ENCODE peak calls at places on chromosomes 1 and 21, in five cellular contexts. F, Y, J, B and Z are unnamed samples.

GRCh38 chr1:177586429-177586828 is 383.4 kb downstream of the SEC16B start:
- DNase-seq in F (no peak), Y (no peak), J (no peak), B (no peak), Z (no peak)

GRCh38 chr1:26349196-26349885 is 4.6 kb downstream of the CRYBG2 start:
- DNase-seq in F (no peak), Y (no peak), J (no peak), B (no peak), Z (no peak)

GRCh38 chr1:185338719-185339622 is 21.9 kb upstream of the IVNS1ABP start:
- DNase-seq in F (peak; percentile 46), Y (peak; percentile 62), J (no peak), B (no peak), Z (no peak)

GRCh38 chr1:161185282-161185682 is 8.0 kb upstream of the B4GALT3 start:
- DNase-seq in F (peak; percentile 58), Y (peak; percentile 83), J (peak; percentile 91), B (no peak), Z (no peak)

GRCh38 chr1:111334169-111334568 is 43.5 kb downstream of the CHIA start:
- DNase-seq in F (peak; percentile 53), Y (no peak), J (no peak), B (peak; percentile 22), Z (peak; percentile 50)

GRCh38 chr1:23664837-23665795 is 26.5 kb upstream of the RPL11 start:
- DNase-seq in F (no peak), Y (no peak), J (no peak), B (no peak), Z (peak; percentile 32)

GRCh38 chr21:45618846-45619485 is 24.6 kb upstream of the PCBP3 start:
- DNase-seq in F (no peak), Y (no peak), J (no peak), B (no peak), Z (no peak)

GRCh38 chr1:77030401-77031100 is 163.3 kb downstream of the ST6GALNAC5 start:
- DNase-seq in F (no peak), Y (no peak), J (no peak), B (no peak), Z (no peak)

GRCh38 chr1:207298666-207299065 is 22.8 kb upstream of the CD55 start:
- DNase-seq in F (no peak), Y (no peak), J (no peak), B (no peak), Z (no peak)

GRCh38 chr1:33045246-33045645 is 8.6 kb upstream of the AK2 start:
- DNase-seq in F (peak; percentile 50), Y (peak; percentile 64), J (no peak), B (peak; percentile 37), Z (peak; percentile 47)

GRCh38 chr1:116497660-116498059 is 73.2 kb downstream of the CD58 start:
- DNase-seq in F (no peak), Y (no peak), J (no peak), B (peak; percentile 38), Z (no peak)

GRCh38 chr21:36385233-36385908 is at the start of gene CHAF1B:
- DNase-seq in F (peak; percentile 85), Y (peak; percentile 81), J (peak; percentile 86), B (peak; percentile 99), Z (peak; percentile 64)

GRCh38 chr1:180397190-180397589 is 105.2 kb downstream of the ACBD6 start:
- DNase-seq in F (no peak), Y (no peak), J (no peak), B (no peak), Z (no peak)

GRCh38 chr1:183676515-183677189 is 23.5 kb upstream of the APOBEC4 start:
- DNase-seq in F (no peak), Y (no peak), J (no peak), B (no peak), Z (peak; percentile 54)

GRCh38 chr1:111234258-111234657 is 6.7 kb downstream of the CHI3L2 start:
- DNase-seq in F (no peak), Y (no peak), J (no peak), B (no peak), Z (no peak)

GRCh38 chr1:239891621-239892358 is 199.9 kb upstream of the FMN2 start:
- DNase-seq in F (no peak), Y (no peak), J (no peak), B (no peak), Z (no peak)

GRCh38 chr1:70090875-70091274 is 114.5 kb downstream of the LRRC40 start:
- DNase-seq in F (no peak), Y (no peak), J (no peak), B (no peak), Z (no peak)

GRCh38 chr21:39118061-39118460 is 65.2 kb downstream of the PSMG1 start:
- DNase-seq in F (no peak), Y (no peak), J (no peak), B (no peak), Z (no peak)
- TF ChIP-seq EP300 in F (no peak), Y (no peak), J (no peak), B (no peak), Z (no peak)

GRCh38 chr1:182350839-182351238 is 40.8 kb downstream of the GLUL start:
- DNase-seq in F (no peak), Y (no peak), J (no peak), B (no peak), Z (no peak)

GRCh38 chr1:182347019-182347418 is 44.6 kb downstream of the GLUL start:
- DNase-seq in F (no peak), Y (no peak), J (no peak), B (no peak), Z (no peak)

GRCh38 chr1:182348916-182349747 is 42.5 kb downstream of the GLUL start:
- DNase-seq in F (no peak), Y (no peak), J (no peak), B (no peak), Z (no peak)

GRCh38 chr1:182355718-182356098 is 35.9 kb downstream of the GLUL start:
- DNase-seq in F (no peak), Y (no peak), J (no peak), B (no peak), Z (no peak)

GRCh38 chr1:182351790-182352364 is 39.7 kb downstream of the GLUL start:
- DNase-seq in F (no peak), Y (no peak), J (no peak), B (no peak), Z (no peak)
- TF ChIP-seq EP300 in F (peak; percentile 77), Y (peak; percentile 53), J (peak; percentile 82), B (no peak), Z (no peak)

DNA sequence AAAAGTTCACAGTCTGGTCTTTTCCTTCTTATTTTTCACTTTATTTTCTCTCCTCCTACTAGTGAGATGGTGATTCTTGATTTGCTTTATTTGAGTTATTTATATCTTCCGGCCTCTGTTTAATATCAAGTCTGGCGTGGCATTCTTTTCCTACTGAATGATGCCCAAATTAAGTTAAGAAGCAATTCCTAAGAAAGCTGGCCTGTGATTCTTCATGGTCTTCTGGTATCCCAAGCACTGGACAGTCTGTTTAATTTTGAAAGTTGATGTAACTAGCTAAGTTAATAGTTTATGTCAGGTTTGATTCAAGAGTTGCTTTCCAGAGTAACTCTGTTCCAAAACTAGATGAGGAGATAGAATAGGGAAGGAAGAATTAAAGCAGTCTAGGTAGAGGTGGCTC is 9.2 kb upstream of the ENAH start:
- DNase-seq in F (no peak), Y (no peak), J (no peak), B (no peak), Z (no peak)
- TF ChIP-seq EP300 in F (no peak), Y (peak; percentile 85), J (no peak), B (no peak), Z (no peak)

GRCh38 chr1:46807046-46807972 is 8.5 kb downstream of the CYP4B1 start:
- DNase-seq in F (no peak), Y (no peak), J (no peak), B (no peak), Z (no peak)
- TF ChIP-seq EP300 in F (no peak), Y (no peak), J (no peak), B (no peak), Z (no peak)

GRCh38 chr1:31703431-31704260 is at the start of gene COL16A1:
- DNase-seq in F (peak; percentile 80), Y (peak; percentile 63), J (peak; percentile 93), B (peak; percentile 50), Z (no peak)

GRCh38 chr1:31702836-31703404 is 897 bp downstream of the COL16A1 start:
- DNase-seq in F (no peak), Y (no peak), J (no peak), B (no peak), Z (no peak)

GRCh38 chr1:31699341-31699891 is 4.4 kb downstream of the COL16A1 start:
- DNase-seq in F (no peak), Y (no peak), J (no peak), B (no peak), Z (no peak)

GRCh38 chr1:31700468-31701136 is 3.2 kb downstream of the COL16A1 start:
- DNase-seq in F (no peak), Y (no peak), J (no peak), B (no peak), Z (no peak)

GRCh38 chr1:31701137-31701736 is 2.6 kb downstream of the COL16A1 start:
- DNase-seq in F (peak; percentile 77), Y (peak; percentile 80), J (peak; percentile 95), B (peak; percentile 84), Z (peak; percentile 97)
- TF ChIP-seq EP300 in F (peak; percentile 15), Y (no peak), J (no peak), B (no peak), Z (peak; percentile 89)